ENCODE peak calls at places on chromosomes 6 and 20, in six cellular contexts. S is body of pancreas, T is GM12878, W is right cardiac atrium, G is left ventricle myocardium inferior, F is ovary. H is an unnamed sample.

GRCh38 chr6:136226027-136226673 is 24.0 kb downstream of the MTFR2 start:
- DNase-seq in S (peak), F (peak), T (no peak), W (peak), G (peak), H (peak)

GRCh38 chr20:2402271-2402980 is 21.7 kb downstream of the TGM6 start:
- DNase-seq in W (no peak), F (no peak), S (peak), T (no peak), G (no peak), H (no peak)

GRCh38 chr20:19143890-19144289 is 68.6 kb upstream of the SLC24A3 start:
- DNase-seq in T (no peak), W (no peak), S (no peak), F (no peak), G (no peak), H (no peak)

GRCh38 chr6:99013661-99014458 is 66.1 kb upstream of the FBXL4 start:
- DNase-seq in W (no peak), F (no peak), G (no peak), T (no peak), S (no peak), H (no peak)

GRCh38 chr6:43900560-43901329 is 130.7 kb downstream of the VEGFA start:
- DNase-seq in G (no peak), S (no peak), T (no peak), F (no peak), W (no peak), H (no peak)

GRCh38 chr6:23417133-23417532 is 708.9 kb upstream of the NRSN1 start:
- DNase-seq in W (no peak), S (no peak), G (no peak), T (no peak), F (no peak), H (no peak)

GRCh38 chr6:159119835-159120234 is 49.4 kb upstream of the FNDC1 start:
- DNase-seq in G (no peak), S (peak), W (no peak), F (no peak), T (no peak), H (no peak)

GRCh38 chr6:162546905-162547304 is 180.7 kb downstream of the PRKN start:
- DNase-seq in S (peak), G (no peak), T (no peak), W (no peak), F (no peak), H (no peak)

GRCh38 chr6:40848038-40848437 is 191.0 kb downstream of the UNC5CL start:
- DNase-seq in S (no peak), G (no peak), W (no peak), T (no peak), F (no peak), H (no peak)

GRCh38 chr6:126880926-126881325 is 237.5 kb upstream of the RSPO3 start:
- DNase-seq in F (no peak), W (no peak), T (no peak), G (no peak), S (no peak), H (no peak)

GRCh38 chr6:9131616-9132015 is 696.3 kb upstream of the SLC35B3 start:
- DNase-seq in T (no peak), F (no peak), G (no peak), S (peak), W (no peak), H (no peak)

GRCh38 chr6:79526897-79527296 is 10.3 kb downstream of the LCA5 start:
- DNase-seq in S (no peak), T (no peak), W (no peak), F (no peak), G (no peak), H (no peak)

GRCh38 chr20:4729265-4729664 is 7.6 kb downstream of the PRND start:
- DNase-seq in W (no peak), F (no peak), G (no peak), S (no peak), T (no peak), H (no peak)

GRCh38 chr20:4730782-4731181 is 9.1 kb downstream of the PRND start:
- DNase-seq in T (no peak), S (peak), W (no peak), G (no peak), F (peak), H (no peak)

GRCh38 chr20:4725263-4725550 is 3.5 kb downstream of the PRND start:
- DNase-seq in G (no peak), S (no peak), W (no peak), F (no peak), T (no peak), H (no peak)

GRCh38 chr20:4726710-4727391 is 5.1 kb downstream of the PRND start:
- DNase-seq in W (no peak), F (peak), G (no peak), S (peak), T (peak), H (no peak)

DNA sequence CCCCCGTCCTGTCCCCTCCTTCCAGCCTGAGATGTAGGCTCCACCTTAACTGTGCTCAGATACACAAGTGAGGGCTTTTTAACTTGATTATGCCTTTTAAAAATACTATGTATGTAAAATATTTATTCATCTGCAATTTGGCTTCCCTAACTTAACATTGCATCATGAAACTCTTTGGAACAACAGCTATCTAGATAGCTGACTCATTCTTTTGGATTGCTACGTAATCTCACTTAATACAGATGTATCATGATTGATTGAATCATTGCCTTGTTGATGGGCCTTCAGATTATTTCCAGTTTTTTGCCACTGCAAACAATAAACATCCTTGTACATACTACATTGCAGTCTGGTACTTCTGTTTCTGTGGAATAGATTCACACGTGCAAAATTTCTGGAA is 6.4 kb downstream of the PRND start:
- DNase-seq in F (no peak), W (no peak), S (no peak), G (no peak), T (no peak), H (no peak)
- H3K27ac ChIP-seq in F (no peak), W (no peak), S (no peak), G (no peak), T (no peak), H (no peak)

GRCh38 chr6:25041676-25042598 is 106.2 kb upstream of the RIPOR2 start:
- DNase-seq in S (no peak), F (no peak), W (no peak), T (no peak), G (no peak), H (no peak)
- H3K4me3 ChIP-seq in S (no peak), F (no peak), W (no peak), T (peak), G (no peak), H (no peak)

GRCh38 chr20:61330441-61330840 is 78.4 kb downstream of the CDH4 start:
- DNase-seq in S (no peak), T (no peak), G (no peak), F (no peak), W (no peak), H (no peak)
- H3K27ac ChIP-seq in S (no peak), T (no peak), G (no peak), F (no peak), W (no peak), H (no peak)

GRCh38 chr6:2749972-2750600 is 636 bp downstream of the MYLK4 start:
- DNase-seq in G (peak), F (peak), W (no peak), S (peak), T (no peak), H (peak)
- H3K4me3 ChIP-seq in G (peak), F (no peak), W (peak), S (no peak), T (no peak), H (no peak)

DNA sequence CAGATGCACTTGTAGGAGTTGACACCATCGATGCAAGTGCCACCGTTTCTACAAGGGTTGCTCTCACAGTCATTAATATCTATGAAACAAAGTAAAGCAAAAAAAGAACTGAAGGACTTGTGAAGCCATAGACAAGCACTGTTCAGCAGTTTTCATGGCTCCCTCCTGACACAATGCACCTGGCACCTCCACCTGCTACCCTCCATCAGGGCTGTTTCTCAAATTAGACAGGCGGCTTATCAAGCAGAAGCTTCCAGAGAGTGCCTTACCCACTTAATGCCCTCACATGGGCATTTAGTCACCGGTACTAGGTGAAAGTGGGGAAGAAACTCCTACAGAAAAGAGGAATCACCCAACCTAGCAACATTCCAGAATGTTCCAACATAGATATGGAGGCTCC is 27.8 kb downstream of the JAG1 start:
- DNase-seq in W (no peak), T (no peak), F (no peak), G (no peak), S (no peak), H (no peak)
- H3K27ac ChIP-seq in W (no peak), T (no peak), F (no peak), G (peak), S (no peak), H (no peak)

GRCh38 chr6:164230804-164231203 is 816.3 kb downstream of the QKI start:
- DNase-seq in W (no peak), G (no peak), S (no peak), F (no peak), T (no peak), H (no peak)

GRCh38 chr6:164230259-164230658 is 815.7 kb downstream of the QKI start:
- DNase-seq in F (no peak), G (no peak), W (no peak), T (no peak), S (no peak), H (no peak)

GRCh38 chr6:164227952-164228522 is 813.5 kb downstream of the QKI start:
- DNase-seq in T (no peak), S (peak), G (no peak), W (no peak), F (no peak), H (no peak)
- H3K4me3 ChIP-seq in T (no peak), S (no peak), G (no peak), W (no peak), F (no peak), H (no peak)

GRCh38 chr6:83309344-83309743 is 116.2 kb downstream of the RWDD2A start:
- DNase-seq in S (no peak), W (no peak), T (no peak), G (no peak), F (no peak), H (no peak)
- H3K27ac ChIP-seq in S (no peak), W (no peak), T (no peak), G (no peak), F (no peak), H (no peak)

GRCh38 chr6:134446228-134446848 is 128.4 kb upstream of the SGK1 start:
- DNase-seq in W (no peak), F (no peak), G (no peak), T (no peak), S (peak), H (no peak)
- H3K4me3 ChIP-seq in W (no peak), F (no peak), G (no peak), T (no peak), S (no peak), H (no peak)

DNA sequence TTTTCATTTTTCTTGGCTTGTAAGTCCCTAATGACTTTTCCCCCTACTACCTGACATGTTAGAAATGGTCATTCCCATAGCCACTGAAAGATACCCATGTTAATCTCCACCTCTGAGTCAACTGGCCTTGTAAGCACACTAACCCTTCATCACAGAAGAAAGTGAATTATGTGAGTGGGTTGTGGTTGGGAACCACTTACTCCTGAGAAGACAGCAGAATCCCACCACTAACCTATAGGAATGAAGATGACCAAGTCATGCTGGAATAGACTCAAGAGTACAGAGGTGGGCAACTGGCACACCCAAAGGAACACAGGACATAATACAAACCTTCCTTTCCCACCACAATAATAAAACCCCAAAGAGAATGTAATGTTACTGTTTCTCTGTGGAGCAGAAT is 30.1 kb downstream of the RAMACL start:
- DNase-seq in T (no peak), G (no peak), F (no peak), W (no peak), S (no peak), H (no peak)
- H3K27ac ChIP-seq in T (no peak), G (peak), F (no peak), W (peak), S (peak), H (peak)

DNA sequence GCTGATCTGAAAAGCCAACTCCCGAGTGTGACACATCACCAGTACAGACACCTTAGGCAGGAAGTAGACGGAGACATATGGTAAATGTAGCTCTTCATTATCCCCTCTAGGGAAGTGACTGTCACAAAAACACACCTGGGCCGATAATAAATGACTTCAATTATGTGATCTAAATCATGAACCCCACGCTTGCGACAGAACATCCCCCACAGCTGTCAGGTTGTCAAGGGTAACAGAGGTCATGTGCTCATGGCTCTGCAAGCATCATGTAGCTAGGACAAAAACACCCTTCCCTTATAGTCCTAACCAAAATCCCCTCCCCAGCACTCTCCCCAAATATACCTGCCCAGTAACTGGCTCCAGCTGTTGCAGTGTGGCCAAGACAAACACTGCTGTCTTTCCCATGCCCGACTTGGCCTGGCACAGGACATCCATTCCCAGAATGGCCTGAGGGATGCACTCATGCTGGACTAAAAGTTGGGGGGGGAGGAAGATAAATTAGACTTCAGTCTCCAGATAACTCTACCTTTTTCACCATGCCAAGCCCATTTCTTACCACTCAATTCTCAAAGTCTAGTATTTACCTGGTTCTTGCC is 2.9 kb downstream of the DDX39B start:
- DNase-seq in W (no peak), G (no peak), T (no peak), F (no peak), S (peak), H (no peak)
- H3K4me3 ChIP-seq in W (no peak), G (peak), T (peak), F (no peak), S (no peak), H (no peak)

H was measured in heart right ventricle.